ENCODE peak calls at places on chromosomes 16 and 17, in six cellular contexts. One of them, this sample, is unnamed.
A peak's percentile ranks its signal among the peaks of the same experiment; 100 is the strongest.

GRCh38 chr16:28876016-28876659 is 2.1 kb upstream of the ATP2A1 start:
- DNase-seq in GM23248: no peak
- DNase-seq in neural progenitor cell: no peak
- DNase-seq in MM.1S: no peak
- DNase-seq in GM23338: no peak
- DNase-seq in PC-9: no peak
- DNase-seq in this sample: no peak

GRCh38 chr17:7043544-7044268 is at the start of gene SLC16A11:
- DNase-seq in GM23248: peak; percentile 62
- DNase-seq in neural progenitor cell: peak; percentile 58
- DNase-seq in MM.1S: peak; percentile 4
- DNase-seq in GM23338: peak; percentile 49
- DNase-seq in PC-9: peak; percentile 50
- DNase-seq in this sample: no peak

GRCh38 chr16:78709137-78709871 is 609.9 kb downstream of the WWOX start:
- DNase-seq in GM23248: no peak
- DNase-seq in neural progenitor cell: peak; percentile 95
- DNase-seq in MM.1S: no peak
- DNase-seq in GM23338: peak; percentile 2
- DNase-seq in PC-9: no peak
- DNase-seq in this sample: no peak

GRCh38 chr16:75254359-75254837 is 3.0 kb upstream of the BCAR1 start:
- DNase-seq in GM23248: peak; percentile 96
- DNase-seq in neural progenitor cell: no peak
- DNase-seq in MM.1S: no peak
- DNase-seq in GM23338: peak; percentile 70
- DNase-seq in PC-9: no peak
- DNase-seq in this sample: peak; percentile 68

GRCh38 chr17:30212750-30213149 is 22.7 kb downstream of the SLC6A4 start:
- DNase-seq in GM23248: no peak
- DNase-seq in neural progenitor cell: no peak
- DNase-seq in MM.1S: no peak
- DNase-seq in GM23338: peak; percentile 39
- DNase-seq in PC-9: no peak
- DNase-seq in this sample: no peak

GRCh38 chr16:13560151-13560550 is 359.8 kb upstream of the ERCC4 start:
- DNase-seq in GM23248: no peak
- DNase-seq in neural progenitor cell: no peak
- DNase-seq in MM.1S: no peak
- DNase-seq in GM23338: no peak
- DNase-seq in PC-9: no peak
- DNase-seq in this sample: no peak

GRCh38 chr16:61814716-61815347 is 221.4 kb downstream of the CDH8 start:
- DNase-seq in GM23248: no peak
- DNase-seq in neural progenitor cell: no peak
- DNase-seq in MM.1S: no peak
- DNase-seq in GM23338: no peak
- DNase-seq in PC-9: no peak
- DNase-seq in this sample: no peak

GRCh38 chr16:2154533-2155090 is 970 bp upstream of the TRAF7 start:
- DNase-seq in GM23248: peak; percentile 45
- DNase-seq in neural progenitor cell: no peak
- DNase-seq in MM.1S: peak; percentile 48
- DNase-seq in GM23338: peak; percentile 1
- DNase-seq in PC-9: no peak
- DNase-seq in this sample: no peak

GRCh38 chr17:6241996-6242395 is 171.8 kb downstream of the WSCD1 start:
- DNase-seq in GM23248: no peak
- DNase-seq in neural progenitor cell: no peak
- DNase-seq in MM.1S: no peak
- DNase-seq in GM23338: no peak
- DNase-seq in PC-9: no peak
- DNase-seq in this sample: no peak

GRCh38 chr16:1150511-1150982 is 2.4 kb upstream of the CACNA1H start:
- DNase-seq in GM23248: peak; percentile 59
- DNase-seq in neural progenitor cell: no peak
- DNase-seq in MM.1S: peak; percentile 19
- DNase-seq in GM23338: peak; percentile 64
- DNase-seq in PC-9: no peak
- DNase-seq in this sample: peak; percentile 26

GRCh38 chr17:59893617-59894100 is 738 bp downstream of the RPS6KB1 start:
- DNase-seq in GM23248: peak; percentile 62
- DNase-seq in neural progenitor cell: peak; percentile 67
- DNase-seq in MM.1S: peak; percentile 54
- DNase-seq in GM23338: peak; percentile 63
- DNase-seq in PC-9: no peak
- DNase-seq in this sample: peak; percentile 39

GRCh38 chr17:76202516-76202915 is 37.8 kb downstream of the RNF157 start:
- DNase-seq in GM23248: peak; percentile 7
- DNase-seq in neural progenitor cell: no peak
- DNase-seq in MM.1S: no peak
- DNase-seq in GM23338: no peak
- DNase-seq in PC-9: no peak
- DNase-seq in this sample: no peak

GRCh38 chr17:61065263-61065773 is 334.3 kb upstream of the TBX2 start:
- DNase-seq in GM23248: peak; percentile 53
- DNase-seq in neural progenitor cell: no peak
- DNase-seq in MM.1S: peak; percentile 53
- DNase-seq in GM23338: peak; percentile 25
- DNase-seq in PC-9: no peak
- DNase-seq in this sample: no peak

GRCh38 chr17:64507418-64507766 is 615 bp downstream of the CEP95 start:
- DNase-seq in GM23248: peak; percentile 91
- DNase-seq in neural progenitor cell: peak; percentile 86
- DNase-seq in MM.1S: peak; percentile 82
- DNase-seq in GM23338: peak; percentile 74
- DNase-seq in PC-9: peak; percentile 25
- DNase-seq in this sample: peak; percentile 79

GRCh38 chr16:79013004-79013403 is 587.5 kb downstream of the MAF start:
- DNase-seq in GM23248: no peak
- DNase-seq in neural progenitor cell: no peak
- DNase-seq in MM.1S: no peak
- DNase-seq in GM23338: no peak
- DNase-seq in PC-9: no peak
- DNase-seq in this sample: no peak

GRCh38 chr17:73043686-73044581 is 48.6 kb downstream of the SLC39A11 start:
- DNase-seq in GM23248: peak; percentile 72
- DNase-seq in neural progenitor cell: no peak
- DNase-seq in MM.1S: no peak
- DNase-seq in GM23338: no peak
- DNase-seq in PC-9: no peak
- DNase-seq in this sample: peak; percentile 88

GRCh38 chr16:85981826-85982562 is 83.0 kb downstream of the IRF8 start:
- DNase-seq in GM23248: no peak
- DNase-seq in neural progenitor cell: peak; percentile 34
- DNase-seq in MM.1S: no peak
- DNase-seq in GM23338: no peak
- DNase-seq in PC-9: no peak
- DNase-seq in this sample: no peak

GRCh38 chr16:81277681-81278080 is 37.1 kb upstream of the GAN start:
- DNase-seq in GM23248: no peak
- DNase-seq in neural progenitor cell: no peak
- DNase-seq in MM.1S: no peak
- DNase-seq in GM23338: no peak
- DNase-seq in PC-9: peak; percentile 72
- DNase-seq in this sample: peak; percentile 75

GRCh38 chr17:1645207-1646171 is at the start of gene SCARF1:
- DNase-seq in GM23248: no peak
- DNase-seq in neural progenitor cell: no peak
- DNase-seq in MM.1S: no peak
- DNase-seq in GM23338: no peak
- DNase-seq in PC-9: no peak
- DNase-seq in this sample: no peak

GRCh38 chr16:19165101-19165500 is 2.9 kb upstream of the SYT17 start:
- DNase-seq in GM23248: no peak
- DNase-seq in neural progenitor cell: no peak
- DNase-seq in MM.1S: no peak
- DNase-seq in GM23338: no peak
- DNase-seq in PC-9: peak; percentile 71
- DNase-seq in this sample: peak; percentile 10

GRCh38 chr16:85552980-85553435 is 60.1 kb upstream of the GSE1 start:
- DNase-seq in GM23248: no peak
- DNase-seq in neural progenitor cell: peak; percentile 95
- DNase-seq in MM.1S: no peak
- DNase-seq in GM23338: peak; percentile 86
- DNase-seq in PC-9: no peak
- DNase-seq in this sample: no peak

GRCh38 chr16:50879873-50880695 is 138.2 kb downstream of the CYLD start:
- DNase-seq in GM23248: peak; percentile 2
- DNase-seq in neural progenitor cell: peak; percentile 95
- DNase-seq in MM.1S: no peak
- DNase-seq in GM23338: peak; percentile 77
- DNase-seq in PC-9: no peak
- DNase-seq in this sample: no peak

GRCh38 chr17:77363821-77364361 is 223.1 kb downstream of the SEC14L1 start:
- DNase-seq in GM23248: peak; percentile 74
- DNase-seq in neural progenitor cell: no peak
- DNase-seq in MM.1S: no peak
- DNase-seq in GM23338: no peak
- DNase-seq in PC-9: no peak
- DNase-seq in this sample: no peak

GRCh38 chr16:49282690-49283375 is 1.2 kb upstream of the CBLN1 start:
- DNase-seq in GM23248: no peak
- DNase-seq in neural progenitor cell: peak; percentile 49
- DNase-seq in MM.1S: peak; percentile 28
- DNase-seq in GM23338: peak; percentile 85
- DNase-seq in PC-9: no peak
- DNase-seq in this sample: no peak

DNA sequence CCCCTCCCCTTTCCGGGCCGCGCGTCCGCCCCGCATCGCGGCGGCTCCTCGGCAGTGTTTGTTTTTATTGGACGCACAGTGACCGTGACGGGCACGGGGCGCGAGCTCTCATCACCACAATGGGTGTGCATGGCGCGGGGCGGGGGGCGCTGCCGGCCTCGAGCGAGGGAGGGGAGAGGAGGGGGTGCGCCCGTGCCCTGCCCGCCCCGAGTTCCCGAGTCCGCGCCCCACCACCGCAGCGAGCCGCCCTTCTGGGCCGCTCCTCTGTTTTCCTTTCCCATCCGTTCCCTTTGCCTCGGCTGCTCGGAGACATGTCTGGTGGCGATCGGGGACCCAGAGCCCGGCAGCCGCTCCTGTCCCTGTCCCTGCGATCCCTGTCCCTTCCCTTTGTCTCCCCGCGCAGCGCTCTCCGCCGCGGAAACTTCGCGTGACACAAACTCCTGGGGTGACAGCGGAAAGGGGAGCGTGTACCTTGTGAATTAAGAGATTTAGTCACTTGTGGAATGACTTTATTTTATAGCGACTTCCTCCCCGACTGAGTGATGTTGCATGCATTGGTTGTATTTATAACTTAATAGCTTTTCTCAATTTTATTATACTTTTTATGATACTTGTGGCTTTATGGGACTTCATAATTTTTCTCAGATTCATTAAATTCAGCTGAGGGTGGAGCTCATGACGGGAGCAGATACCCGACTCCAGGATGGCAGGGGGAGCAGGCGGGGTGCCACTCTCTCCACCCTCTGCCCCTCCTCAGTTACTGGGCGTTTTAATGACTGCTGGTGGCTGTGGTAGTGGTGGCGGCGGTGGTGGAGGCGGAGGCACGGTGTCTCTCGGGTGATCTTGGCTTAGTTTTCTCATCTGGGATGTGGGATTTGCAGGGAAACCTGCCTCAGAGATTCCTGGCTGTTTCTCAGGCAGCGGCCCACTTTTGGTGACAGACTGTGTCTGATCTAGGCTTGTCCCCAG is 40.8 kb downstream of the MRM1 start:
- DNase-seq in GM23248: peak; percentile 22
- DNase-seq in neural progenitor cell: peak; percentile 70
- DNase-seq in MM.1S: no peak
- DNase-seq in GM23338: peak; percentile 69
- DNase-seq in PC-9: no peak
- DNase-seq in this sample: no peak
- TF ChIP-seq EZH2 in GM23248: peak; percentile 90
- TF ChIP-seq EZH2 in neural progenitor cell: peak; percentile 82
- TF ChIP-seq EZH2 in MM.1S: no peak
- TF ChIP-seq EZH2 in GM23338: peak; percentile 87
- TF ChIP-seq EZH2 in PC-9: no peak
- TF ChIP-seq EZH2 in this sample: no peak

GRCh38 chr17:49984776-49985175 is 10.2 kb downstream of the DLX3 start:
- DNase-seq in GM23248: no peak
- DNase-seq in neural progenitor cell: no peak
- DNase-seq in MM.1S: no peak
- DNase-seq in GM23338: no peak
- DNase-seq in PC-9: no peak
- DNase-seq in this sample: no peak
- H3K27me3 ChIP-seq in GM23248: no peaks in the 10 kb centered on the region
- H3K27me3 ChIP-seq in neural progenitor cell: peaks cover 44% of the 10 kb centered on the region
- H3K27me3 ChIP-seq in MM.1S: peaks cover 93% of the 10 kb centered on the region
- H3K27me3 ChIP-seq in GM23338: peaks cover 73% of the 10 kb centered on the region
- H3K27me3 ChIP-seq in PC-9: no peaks in the 10 kb centered on the region
- H3K27me3 ChIP-seq in this sample: no peaks in the 10 kb centered on the region

GRCh38 chr16:9075299-9076071 is 16.0 kb upstream of the HAPSTR1 start:
- DNase-seq in GM23248: no peak
- DNase-seq in neural progenitor cell: no peak
- DNase-seq in MM.1S: no peak
- DNase-seq in GM23338: no peak
- DNase-seq in PC-9: no peak
- DNase-seq in this sample: no peak
- H3F3A ChIP-seq in GM23248: peaks cover 42% of the 10 kb centered on the region
- H3F3A ChIP-seq in neural progenitor cell: no peaks in the 10 kb centered on the region
- H3F3A ChIP-seq in MM.1S: peaks cover 47% of the 10 kb centered on the region
- H3F3A ChIP-seq in GM23338: no peaks in the 10 kb centered on the region
- H3F3A ChIP-seq in PC-9: peaks cover 43% of the 10 kb centered on the region
- H3F3A ChIP-seq in this sample: no peaks in the 10 kb centered on the region

GRCh38 chr16:54930034-54930938 is at the start of gene IRX5:
- DNase-seq in GM23248: peak; percentile 98
- DNase-seq in neural progenitor cell: peak; percentile 96
- DNase-seq in MM.1S: peak; percentile 87
- DNase-seq in GM23338: peak; percentile 91
- DNase-seq in PC-9: peak; percentile 56
- DNase-seq in this sample: peak; percentile 12
- TF ChIP-seq EZH2 in GM23248: no peak
- TF ChIP-seq EZH2 in neural progenitor cell: peak; percentile 21
- TF ChIP-seq EZH2 in MM.1S: no peak
- TF ChIP-seq EZH2 in GM23338: peak; percentile 55
- TF ChIP-seq EZH2 in PC-9: no peak
- TF ChIP-seq EZH2 in this sample: no peak

GRCh38 chr17:46850688-46851028 is 725 bp upstream of the WNT9B start:
- DNase-seq in GM23248: no peak
- DNase-seq in neural progenitor cell: no peak
- DNase-seq in MM.1S: no peak
- DNase-seq in GM23338: no peak
- DNase-seq in PC-9: no peak
- DNase-seq in this sample: no peak
- H3K27me3 ChIP-seq in GM23248: peaks cover 48% of the 10 kb centered on the region
- H3K27me3 ChIP-seq in neural progenitor cell: peaks cover 99% of the 10 kb centered on the region
- H3K27me3 ChIP-seq in MM.1S: no peaks in the 10 kb centered on the region
- H3K27me3 ChIP-seq in GM23338: peaks cover 56% of the 10 kb centered on the region
- H3K27me3 ChIP-seq in PC-9: peaks cover 28% of the 10 kb centered on the region
- H3K27me3 ChIP-seq in this sample: peaks cover 34% of the 10 kb centered on the region

GRCh38 chr16:23518435-23518891 is 8.2 kb upstream of the GGA2 start:
- DNase-seq in GM23248: no peak
- DNase-seq in neural progenitor cell: no peak
- DNase-seq in MM.1S: peak; percentile 13
- DNase-seq in GM23338: no peak
- DNase-seq in PC-9: no peak
- DNase-seq in this sample: peak; percentile 40
- H3F3A ChIP-seq in GM23248: no peaks in the 10 kb centered on the region
- H3F3A ChIP-seq in neural progenitor cell: no peaks in the 10 kb centered on the region
- H3F3A ChIP-seq in MM.1S: no peaks in the 10 kb centered on the region
- H3F3A ChIP-seq in GM23338: no peaks in the 10 kb centered on the region
- H3F3A ChIP-seq in PC-9: peaks cover 3% of the 10 kb centered on the region
- H3F3A ChIP-seq in this sample: no peaks in the 10 kb centered on the region